ENCODE peak calls at places on chromosomes 3 and 15, in six cellular contexts. O is astrocyte, J is right lobe of liver, G is WERI-Rb-1, C is tibial artery, T is cardiac fibroblast. F is an unnamed sample.

GRCh38 chr3:18064586-18064985 is 322.2 kb upstream of the TBC1D5 start:
- DNase-seq in G (no peak), C (no peak), J (no peak), O (no peak), T (no peak), F (no peak)

GRCh38 chr3:10149222-10149621 is 7.6 kb downstream of the VHL start:
- DNase-seq in C (peak), J (no peak), T (no peak), G (no peak), O (no peak), F (no peak)

GRCh38 chr3:30131171-30131570 is 475.2 kb upstream of the TGFBR2 start:
- DNase-seq in O (no peak), T (no peak), J (no peak), G (no peak), C (no peak), F (no peak)

GRCh38 chr3:95752199-95752598 is 1062.2 kb upstream of the EPHA6 start:
- DNase-seq in T (no peak), C (no peak), G (no peak), J (no peak), O (no peak), F (no peak)

GRCh38 chr3:12931273-12931905 is 90.0 kb upstream of the RPL32 start:
- DNase-seq in C (no peak), G (no peak), O (no peak), J (no peak), T (no peak), F (no peak)

GRCh38 chr3:123344941-123345594 is 103.8 kb downstream of the ADCY5 start:
- DNase-seq in T (no peak), C (no peak), J (no peak), G (peak), O (no peak), F (no peak)

GRCh38 chr3:128556384-128556783 is 63.4 kb upstream of the GATA2 start:
- DNase-seq in J (no peak), G (no peak), O (no peak), T (no peak), C (no peak), F (no peak)

GRCh38 chr15:74396445-74397238 is 29.2 kb upstream of the CYP11A1 start:
- DNase-seq in G (no peak), J (no peak), O (peak), C (no peak), T (peak), F (no peak)

GRCh38 chr3:148797822-148798221 is 29.8 kb upstream of the CPB1 start:
- DNase-seq in J (no peak), C (no peak), O (no peak), G (no peak), T (no peak), F (no peak)

GRCh38 chr3:111484666-111485065 is 57.3 kb upstream of the CD96 start:
- DNase-seq in O (peak), J (no peak), T (peak), C (no peak), G (no peak), F (peak)

GRCh38 chr15:95278532-95279265 is 1047.3 kb downstream of the MCTP2 start:
- DNase-seq in T (no peak), G (no peak), J (no peak), C (no peak), O (no peak), F (no peak)

GRCh38 chr3:170387952-170388351 is 30.4 kb downstream of the SKIL start:
- DNase-seq in G (no peak), C (no peak), O (peak), J (no peak), T (peak), F (no peak)

GRCh38 chr3:39277893-39278615 is 1.8 kb downstream of the CX3CR1 start:
- DNase-seq in C (no peak), G (no peak), T (no peak), J (no peak), O (no peak), F (no peak)

GRCh38 chr3:11211531-11212300 is 57.4 kb downstream of the HRH1 start:
- DNase-seq in O (peak), G (no peak), C (no peak), T (peak), J (no peak), F (no peak)

DNA sequence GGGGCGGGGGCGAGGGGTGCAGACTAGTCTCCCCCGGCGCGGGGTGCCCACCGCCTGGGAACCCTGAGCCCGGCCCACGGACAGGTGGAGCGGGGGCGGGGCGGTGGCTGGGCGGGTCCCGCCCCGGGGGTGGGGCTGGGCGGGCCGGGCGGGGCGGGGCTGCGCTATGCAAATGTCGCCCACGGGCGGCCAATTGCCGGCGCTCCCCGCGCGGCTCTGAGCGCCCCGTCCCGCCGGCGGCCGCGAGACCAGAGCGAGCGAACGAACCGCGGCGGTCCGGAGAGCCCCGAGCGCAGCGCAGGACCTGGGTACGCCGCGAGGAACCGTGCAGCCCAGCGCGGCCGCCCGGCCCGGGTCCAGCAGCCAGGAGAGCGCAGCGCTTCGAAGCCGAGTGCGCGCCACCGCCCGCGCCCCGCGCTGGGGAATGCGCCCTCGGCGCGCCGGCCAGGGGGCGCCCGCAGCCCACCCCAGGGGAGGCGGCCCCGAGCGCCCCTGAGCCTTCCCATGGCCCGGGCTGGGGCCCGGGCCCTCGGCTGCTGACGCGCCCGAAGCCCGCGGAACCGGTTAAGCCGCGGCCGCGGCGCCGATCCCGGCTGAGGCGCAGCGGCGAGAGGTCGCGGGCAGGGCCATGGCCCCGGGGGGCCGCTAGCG is at the start of gene SEMA3F:
- DNase-seq in J (no peak), T (peak), G (no peak), C (peak), O (peak), F (no peak)
- TF ChIP-seq CTCF in J (peak), T (no peak), G (no peak), C (no peak), O (no peak), F (no peak)

DNA sequence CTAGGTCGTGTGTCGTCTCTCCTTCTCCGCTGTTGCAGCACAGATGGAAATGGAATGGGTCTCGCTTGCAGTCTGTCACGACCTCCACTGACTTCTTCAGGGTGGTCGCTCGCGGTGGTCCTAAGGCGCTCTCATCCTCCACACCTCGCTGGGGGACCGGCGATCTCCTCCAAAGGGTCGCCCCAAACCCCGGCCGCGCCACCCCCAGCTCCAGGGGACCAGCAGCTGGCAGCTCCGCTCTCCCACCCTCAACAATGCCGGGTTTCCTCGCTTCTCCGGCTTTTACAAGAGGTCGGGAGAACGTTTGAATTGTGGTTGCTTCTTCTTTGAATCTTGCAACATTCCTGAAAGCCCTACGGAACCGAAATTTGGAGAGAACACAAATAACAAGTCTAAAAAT is 25.9 kb downstream of the SERP1 start:
- DNase-seq in J (no peak), G (no peak), O (no peak), T (no peak), C (no peak), F (no peak)
- H3K4me3 ChIP-seq in J (no peak), G (no peak), O (no peak), T (no peak), C (no peak), F (no peak)

GRCh38 chr15:28998511-28998910 is 112.7 kb downstream of the APBA2 start:
- DNase-seq in G (no peak), O (no peak), J (no peak), C (no peak), T (no peak), F (no peak)
- TF ChIP-seq CTCF in G (no peak), O (no peak), J (no peak), C (no peak), T (no peak), F (no peak)

GRCh38 chr15:67124911-67125588 is 59.6 kb downstream of the SMAD3 start:
- DNase-seq in G (no peak), T (no peak), J (no peak), C (no peak), O (no peak), F (no peak)

GRCh38 chr15:67124111-67124510 is 58.7 kb downstream of the SMAD3 start:
- DNase-seq in O (no peak), J (no peak), G (no peak), T (no peak), C (no peak), F (no peak)

GRCh38 chr15:67126551-67127333 is 61.3 kb downstream of the SMAD3 start:
- DNase-seq in C (peak), J (peak), G (no peak), T (peak), O (no peak), F (no peak)

GRCh38 chr15:67127334-67127664 is 61.9 kb downstream of the SMAD3 start:
- DNase-seq in G (no peak), O (no peak), C (peak), T (no peak), J (no peak), F (no peak)

GRCh38 chr15:67125589-67126502 is 60.4 kb downstream of the SMAD3 start:
- DNase-seq in T (peak), G (no peak), C (peak), O (peak), J (no peak), F (peak)
- H3K4me3 ChIP-seq in T (no peak), G (no peak), C (no peak), O (peak), J (no peak), F (peak)

GRCh38 chr3:66037330-66037985 is 1.3 kb downstream of the MAGI1 start:
- DNase-seq in G (peak), C (peak), J (peak), T (peak), O (peak), F (no peak)
- TF ChIP-seq CTCF in G (peak), C (peak), J (peak), T (peak), O (peak), F (peak)

GRCh38 chr15:88255109-88255495 is 1.4 kb downstream of the NTRK3 start:
- DNase-seq in C (no peak), T (no peak), G (no peak), O (no peak), J (no peak), F (no peak)

GRCh38 chr15:88257311-88257901 is 867 bp upstream of the NTRK3 start:
- DNase-seq in J (no peak), G (no peak), C (no peak), T (no peak), O (no peak), F (no peak)

GRCh38 chr15:88258021-88258641 is 1.6 kb upstream of the NTRK3 start:
- DNase-seq in G (peak), T (no peak), O (no peak), C (peak), J (no peak), F (no peak)

GRCh38 chr15:88256261-88257230 is at the start of gene NTRK3:
- DNase-seq in T (no peak), G (no peak), O (peak), J (no peak), C (no peak), F (no peak)

DNA sequence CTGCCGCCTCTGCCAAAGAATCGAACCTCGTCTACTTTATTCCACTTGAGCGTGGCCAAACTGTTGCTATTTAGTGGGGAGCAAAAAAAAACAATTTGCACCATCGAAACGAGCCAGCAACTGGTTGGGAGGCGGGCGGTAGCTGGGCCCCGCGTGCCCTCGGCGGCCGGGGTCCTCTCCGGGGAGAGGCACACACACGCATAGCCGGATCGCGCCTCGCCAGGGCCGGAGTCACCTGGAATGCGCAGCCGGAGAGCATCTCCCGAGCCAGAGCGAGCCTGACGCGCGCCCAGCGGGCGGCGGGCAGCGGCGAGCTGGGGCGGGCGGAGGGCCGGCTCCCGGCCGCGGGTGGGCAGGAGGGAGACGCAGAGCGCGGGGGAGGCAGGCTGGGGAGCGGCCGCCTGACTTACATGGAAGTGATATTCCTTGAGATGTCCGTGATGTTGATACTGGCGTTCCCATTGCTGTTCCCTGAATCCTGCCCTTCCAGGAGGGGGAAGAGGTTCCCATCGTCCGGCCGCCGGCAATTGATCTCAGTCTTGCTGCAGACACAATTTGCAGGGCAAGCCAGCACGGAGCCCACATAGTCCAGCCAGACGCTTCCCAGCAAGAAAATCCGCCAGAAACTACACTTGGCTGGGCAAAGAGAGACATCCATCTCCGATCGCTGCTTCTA is 905 bp downstream of the NTRK3 start:
- DNase-seq in O (peak), C (peak), J (no peak), T (no peak), G (peak), F (no peak)
- H3K4me3 ChIP-seq in O (peak), C (peak), J (no peak), T (peak), G (peak), F (no peak)

GRCh38 chr15:90643301-90643632 is 73.9 kb upstream of the BLM start:
- DNase-seq in O (no peak), T (no peak), C (no peak), J (no peak), G (no peak), F (no peak)

GRCh38 chr15:90640862-90641261 is 76.3 kb upstream of the BLM start:
- DNase-seq in G (no peak), O (no peak), T (no peak), C (no peak), J (no peak), F (no peak)

GRCh38 chr15:90641581-90642463 is 75.3 kb upstream of the BLM start:
- DNase-seq in G (no peak), J (no peak), T (no peak), O (no peak), C (no peak), F (no peak)

GRCh38 chr15:90644526-90644925 is 72.6 kb upstream of the BLM start:
- DNase-seq in G (no peak), T (no peak), C (no peak), O (no peak), J (no peak), F (no peak)

GRCh38 chr15:90642464-90643300 is 74.5 kb upstream of the BLM start:
- DNase-seq in O (no peak), C (no peak), T (no peak), G (no peak), J (no peak), F (no peak)
- TF ChIP-seq CTCF in O (no peak), C (no peak), T (no peak), G (peak), J (no peak), F (no peak)

DNA sequence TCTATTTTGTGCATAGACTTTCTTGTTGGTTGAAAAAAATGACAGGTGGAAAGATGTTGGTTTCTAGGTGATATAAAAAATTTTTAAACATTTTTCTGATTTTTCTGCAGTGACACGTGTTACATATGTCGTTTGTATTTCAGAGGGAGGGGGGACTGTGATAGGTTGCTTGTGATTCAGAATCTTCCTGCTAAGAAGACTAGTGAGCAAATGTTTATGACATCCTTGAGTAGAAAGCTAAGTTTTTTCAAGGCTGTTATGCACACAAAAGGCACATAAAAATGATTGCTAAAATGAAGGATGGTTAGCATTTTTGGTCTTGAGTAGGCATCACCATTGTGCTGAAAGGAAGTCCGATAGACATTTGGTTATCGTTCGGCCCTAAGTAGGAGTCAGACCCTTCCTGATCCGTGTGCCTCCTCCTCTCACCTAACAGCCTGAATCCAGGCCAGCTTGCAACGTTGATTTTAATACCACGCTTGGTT is 1.5 kb downstream of the ZNF639 start:
- DNase-seq in T (peak), G (no peak), J (no peak), O (peak), C (no peak), F (no peak)
- H3K4me3 ChIP-seq in T (peak), G (peak), J (peak), O (peak), C (peak), F (peak)

GRCh38 chr3:195239121-195239520 is 31.8 kb downstream of the XXYLT1 start:
- DNase-seq in O (no peak), C (no peak), J (no peak), T (no peak), G (no peak), F (no peak)
- TF ChIP-seq CTCF in O (no peak), C (no peak), J (no peak), T (no peak), G (no peak), F (peak)

GRCh38 chr3:197734667-197735318 is 1.9 kb downstream of the RUBCN start:
- DNase-seq in J (no peak), O (no peak), G (no peak), T (no peak), C (no peak), F (no peak)
- H3K4me3 ChIP-seq in J (no peak), O (no peak), G (no peak), T (no peak), C (no peak), F (no peak)

F was measured in HFF-Myc.